ENCODE peak calls at places on chromosomes 16 and 17, in four cellular contexts. L, U, P and E are unnamed samples.

GRCh38 chr17:55402374-55402773 is 19.3 kb downstream of the MMD start:
- DNase-seq in L (no peak), U (peak), P (no peak), E (no peak)

GRCh38 chr17:62692721-62693431 is 65.4 kb downstream of the MRC2 start:
- DNase-seq in L (peak), U (no peak), P (no peak), E (no peak)

GRCh38 chr17:16415031-16415924 is at the start of gene TRPV2:
- DNase-seq in L (no peak), U (no peak), P (peak), E (peak)

GRCh38 chr17:66803474-66803951 is 31.4 kb upstream of the CACNG5 start:
- DNase-seq in L (no peak), U (no peak), P (no peak), E (no peak)

GRCh38 chr17:16941072-16941641 is 30.8 kb downstream of the TNFRSF13B start:
- DNase-seq in L (no peak), U (no peak), P (no peak), E (no peak)

GRCh38 chr17:4950757-4951204 is at the start of gene ENO3:
- DNase-seq in L (no peak), U (no peak), P (peak), E (no peak)

GRCh38 chr16:83952587-83952939 is 477 bp upstream of the OSGIN1 start:
- DNase-seq in L (no peak), U (peak), P (no peak), E (no peak)

GRCh38 chr16:50956637-50957036 is 194.4 kb downstream of the SALL1 start:
- DNase-seq in L (no peak), U (no peak), P (no peak), E (no peak)

GRCh38 chr16:79170565-79171242 is 429.8 kb downstream of the MAF start:
- DNase-seq in L (peak), U (no peak), P (no peak), E (no peak)

GRCh38 chr17:19619705-19620325 is 28.7 kb upstream of the ALDH3A2 start:
- DNase-seq in L (no peak), U (no peak), P (no peak), E (no peak)
- TF ChIP-seq CTCF in L (no peak), U (no peak), P (no peak), E (no peak)

GRCh38 chr17:49616086-49616485 is 40.4 kb downstream of the NXPH3 start:
- DNase-seq in L (no peak), U (peak), P (no peak), E (no peak)
- TF ChIP-seq CTCF in L (peak), U (no peak), P (peak), E (no peak)

GRCh38 chr17:51641999-51642398 is 381.7 kb downstream of the UTP18 start:
- DNase-seq in L (no peak), U (no peak), P (no peak), E (no peak)

GRCh38 chr17:51643702-51644490 is 383.6 kb downstream of the UTP18 start:
- DNase-seq in L (no peak), U (peak), P (no peak), E (no peak)

GRCh38 chr17:51636291-51636690 is 375.9 kb downstream of the UTP18 start:
- DNase-seq in L (no peak), U (no peak), P (no peak), E (no peak)

GRCh38 chr17:51640108-51640622 is 379.8 kb downstream of the UTP18 start:
- DNase-seq in L (no peak), U (peak), P (no peak), E (no peak)

DNA sequence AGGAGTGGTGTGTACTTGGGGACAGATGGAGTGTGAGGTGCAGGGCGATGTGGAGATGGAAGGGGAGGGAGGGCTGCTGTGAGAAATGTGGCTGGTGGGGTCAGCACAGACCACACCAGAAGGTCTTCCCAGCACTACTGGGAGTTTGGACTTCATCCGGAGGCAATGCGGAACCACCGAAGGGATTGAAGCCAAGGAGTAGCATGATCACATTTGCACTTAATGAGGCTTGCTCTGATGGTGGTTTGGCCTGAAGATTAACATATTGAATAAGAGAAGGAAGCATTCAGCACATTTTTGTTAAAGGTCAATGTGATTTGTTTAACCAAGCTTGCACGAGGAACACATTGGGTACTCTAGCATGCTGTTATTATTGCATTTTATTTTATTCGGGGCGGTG is 378.6 kb downstream of the UTP18 start:
- DNase-seq in L (no peak), U (no peak), P (no peak), E (no peak)
- TF ChIP-seq CTCF in L (no peak), U (no peak), P (no peak), E (no peak)

GRCh38 chr17:39529455-39529854 is 68.2 kb downstream of the CDK12 start:
- DNase-seq in L (no peak), U (no peak), P (no peak), E (no peak)

GRCh38 chr17:39530513-39530912 is 69.2 kb downstream of the CDK12 start:
- DNase-seq in L (no peak), U (no peak), P (no peak), E (no peak)

GRCh38 chr17:39531252-39531651 is 70.0 kb downstream of the CDK12 start:
- DNase-seq in L (peak), U (no peak), P (no peak), E (no peak)

GRCh38 chr17:39525801-39526506 is 64.7 kb downstream of the CDK12 start:
- DNase-seq in L (no peak), U (no peak), P (no peak), E (no peak)

GRCh38 chr17:39527220-39527813 is 66.0 kb downstream of the CDK12 start:
- DNase-seq in L (peak), U (no peak), P (no peak), E (no peak)
- TF ChIP-seq CTCF in L (peak), U (peak), P (no peak), E (no peak)

DNA sequence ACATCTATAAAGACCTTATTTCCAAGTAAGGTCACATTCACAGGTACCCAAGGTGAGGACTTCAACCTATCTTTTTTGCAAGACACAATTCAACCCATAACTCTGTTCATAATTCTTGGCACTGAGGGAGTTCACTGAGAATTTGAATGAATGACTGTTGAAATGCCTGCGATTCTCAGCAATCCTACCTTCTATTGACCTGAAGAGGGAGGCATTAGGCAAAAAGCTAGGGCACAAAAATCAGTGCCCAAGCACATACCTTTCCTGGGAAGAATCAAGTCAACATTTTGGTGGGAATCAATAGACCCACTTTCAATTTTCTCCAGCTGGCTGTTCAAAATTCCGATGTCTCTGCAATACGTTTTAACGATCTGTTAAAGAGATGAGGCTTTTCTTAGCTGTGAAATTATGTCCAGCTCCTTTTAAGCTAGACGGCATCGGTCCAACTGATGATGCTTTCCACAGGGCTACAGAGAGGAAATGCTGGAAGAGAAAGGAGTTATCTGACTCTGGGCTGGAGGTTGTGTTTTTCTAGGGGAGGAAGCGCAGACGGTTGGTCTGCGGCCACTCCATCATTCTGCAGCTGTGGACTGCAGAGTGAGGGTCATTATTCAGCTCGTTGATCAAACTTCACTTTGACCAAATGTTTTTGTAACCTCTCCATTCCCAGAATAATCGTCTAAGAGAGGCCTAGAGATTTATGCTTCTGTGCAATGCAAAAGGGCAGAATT is 25.1 kb downstream of the BCO1 start:
- DNase-seq in L (peak), U (no peak), P (no peak), E (no peak)
- TF ChIP-seq CTCF in L (peak), U (no peak), P (no peak), E (no peak)

GRCh38 chr17:1561420-1562177 is 993 bp downstream of the PITPNA start:
- DNase-seq in L (peak), U (peak), P (no peak), E (peak)
- TF ChIP-seq CTCF in L (peak), U (no peak), P (peak), E (no peak)